ENCODE peak calls at places on chromosome 20, in seven cellular contexts. T is mesendoderm, B is neuronal stem cell, I is H1, Y is trophoblast cell, J is mesenchymal stem cell, V is IMR-90. Q is an unnamed sample.
A peak's percentile ranks its signal among the peaks of the same experiment; 100 is the strongest.

GRCh38 chr20:8670207-8670899 is 398.5 kb upstream of the PLCB4 start:
- DNase-seq in J (no peak), I (no peak), Y (no peak), V (no peak), B (no peak), T (no peak), Q (no peak)

GRCh38 chr20:7703436-7703835 is 236.8 kb downstream of the HAO1 start:
- DNase-seq in B (no peak), Y (no peak), T (no peak), V (no peak), J (no peak), I (no peak), Q (no peak)

GRCh38 chr20:9609892-9610502 is 95.6 kb downstream of the LAMP5 start:
- DNase-seq in Y (peak; percentile 87), T (peak; percentile 77), J (peak; percentile 67), B (peak; percentile 84), I (peak; percentile 31), V (peak; percentile 71), Q (peak; percentile 73)

GRCh38 chr20:37223053-37223452 is 38.6 kb downstream of the GHRH start:
- DNase-seq in Y (peak; percentile 76), J (peak; percentile 97), V (peak; percentile 95), T (peak; percentile 31), B (no peak), I (no peak), Q (no peak)

GRCh38 chr20:58450259-58450658 is 61.2 kb downstream of the VAPB start:
- DNase-seq in I (no peak), Y (no peak), B (no peak), V (peak; percentile 42), J (no peak), T (no peak), Q (no peak)

GRCh38 chr20:40949346-40949745 is 79.3 kb upstream of the TOP1 start:
- DNase-seq in V (no peak), Y (no peak), I (no peak), J (no peak), B (no peak), T (no peak), Q (no peak)

GRCh38 chr20:57996465-57996864 is 232.0 kb downstream of the ANKRD60 start:
- DNase-seq in T (no peak), J (no peak), I (no peak), Y (no peak), V (no peak), B (no peak), Q (no peak)

GRCh38 chr20:37810027-37810426 is 92.9 kb upstream of the VSTM2L start:
- DNase-seq in V (no peak), J (no peak), Y (no peak), I (no peak), B (no peak), T (no peak), Q (no peak)

GRCh38 chr20:35462351-35462750 is 7.0 kb downstream of the CEP250 start:
- DNase-seq in B (no peak), T (no peak), J (no peak), I (no peak), V (no peak), Y (no peak), Q (no peak)

GRCh38 chr20:54255157-54255556 is 47.3 kb downstream of the PFDN4 start:
- DNase-seq in V (peak; percentile 66), T (no peak), J (no peak), B (no peak), Y (no peak), I (no peak), Q (no peak)

GRCh38 chr20:3119044-3119443 is 34.5 kb upstream of the AVP start:
- DNase-seq in V (no peak), Y (no peak), T (no peak), B (no peak), I (no peak), J (no peak), Q (no peak)

GRCh38 chr20:43397147-43397546 is 60.5 kb upstream of the SRSF6 start:
- DNase-seq in Y (no peak), J (no peak), B (no peak), T (no peak), I (no peak), V (no peak), Q (no peak)

DNA sequence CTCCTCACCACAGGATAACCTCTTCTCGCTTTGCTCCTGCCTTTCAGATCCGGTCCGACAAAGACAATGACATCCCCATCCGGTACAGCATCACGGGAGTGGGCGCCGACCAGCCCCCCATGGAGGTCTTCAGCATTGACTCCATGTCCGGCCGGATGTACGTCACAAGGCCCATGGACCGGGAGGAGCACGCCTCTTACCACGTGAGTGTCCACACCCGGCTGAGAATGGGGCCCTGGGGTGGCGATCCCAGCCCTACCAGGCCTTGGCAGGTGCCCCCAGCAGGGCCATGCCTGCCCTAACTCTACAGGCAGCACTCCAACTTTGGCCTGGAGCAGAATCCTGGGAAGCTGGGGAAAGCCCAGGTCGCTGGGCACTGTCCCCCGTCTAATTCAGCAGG is 221.1 kb downstream of the TAF4 start:
- DNase-seq in J (no peak), Y (no peak), B (no peak), T (no peak), V (no peak), I (no peak), Q (no peak)
- H3K4ac ChIP-seq in J (no peak overlapping the region), Y (no peak overlapping the region), B (no peak overlapping the region), T (no peak overlapping the region), V (no peak overlapping the region), I (no peak overlapping the region), Q (no peak overlapping the region)

DNA sequence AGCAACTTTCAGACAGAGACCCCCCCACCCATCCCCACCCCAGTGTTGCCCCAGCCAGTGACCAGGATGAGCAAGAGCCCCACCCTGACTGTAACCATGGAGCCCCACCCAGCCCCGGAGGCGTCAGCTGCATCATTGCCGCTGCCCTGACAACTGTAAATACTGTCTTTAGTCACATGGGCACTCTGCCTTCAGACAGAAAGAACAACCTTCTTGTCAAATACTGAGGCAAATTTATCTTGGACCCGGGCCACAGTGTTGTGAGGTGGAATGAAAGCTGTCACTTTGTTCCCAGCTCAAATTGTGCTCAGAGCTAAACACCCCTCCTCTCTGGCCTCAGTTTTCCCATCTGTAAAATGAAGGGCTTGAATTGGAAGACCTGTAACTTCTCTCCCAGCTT is 23.8 kb downstream of the MOCS3 start:
- DNase-seq in V (peak; percentile 68), J (peak; percentile 81), B (no peak), I (no peak), T (no peak), Y (peak; percentile 68), Q (no peak)
- H3K4ac ChIP-seq in V (peak overlapping the region; percentile 13), J (no peak overlapping the region), B (no peak overlapping the region), I (no peak overlapping the region), T (no peak overlapping the region), Y (no peak overlapping the region), Q (no peak overlapping the region)

GRCh38 chr20:11389188-11389587 is 528.5 kb upstream of the BTBD3 start:
- DNase-seq in I (no peak), Y (peak; percentile 10), J (no peak), B (no peak), T (no peak), V (peak; percentile 28), Q (no peak)
- H3K4ac ChIP-seq in I (no peak overlapping the region), Y (no peak overlapping the region), J (no peak overlapping the region), B (no peak overlapping the region), T (no peak overlapping the region), V (no peak overlapping the region), Q (no peak overlapping the region)

GRCh38 chr20:44894959-44895358 is 9.5 kb downstream of the YWHAB start:
- DNase-seq in B (no peak), Y (no peak), I (no peak), T (no peak), J (no peak), V (no peak), Q (no peak)
- H3K4ac ChIP-seq in B (no peak overlapping the region), Y (peak overlapping the region; percentile 42), I (no peak overlapping the region), T (no peak overlapping the region), J (no peak overlapping the region), V (no peak overlapping the region), Q (no peak overlapping the region)

DNA sequence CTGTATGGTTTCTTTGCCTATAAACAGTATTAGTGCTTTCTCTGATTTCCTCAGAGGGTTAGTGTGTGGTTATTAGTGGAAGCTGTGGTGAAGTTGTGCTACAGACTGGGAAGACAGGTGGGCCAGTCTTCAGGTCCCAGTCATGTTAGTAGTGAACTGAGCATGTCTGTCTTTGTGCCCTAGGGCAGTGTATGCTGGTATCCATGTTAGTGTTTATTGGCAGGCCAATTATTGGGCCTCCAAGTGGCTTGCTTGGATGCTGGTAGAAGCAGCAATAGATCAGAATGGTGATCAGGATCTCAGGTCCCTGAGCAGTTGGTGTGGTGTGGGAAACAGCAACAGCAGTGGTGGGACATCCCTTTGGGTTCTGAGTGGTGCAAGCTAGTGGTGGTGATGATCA is 137.6 kb downstream of the OTOR start:
- DNase-seq in V (no peak), J (no peak), Y (peak; percentile 73), B (no peak), I (no peak), T (no peak), Q (no peak)
- H3K4ac ChIP-seq in V (no peak overlapping the region), J (no peak overlapping the region), Y (no peak overlapping the region), B (no peak overlapping the region), I (no peak overlapping the region), T (no peak overlapping the region), Q (no peak overlapping the region)

GRCh38 chr20:44513871-44514270 is 8.0 kb downstream of the SERINC3 start:
- DNase-seq in T (no peak), J (no peak), V (no peak), I (no peak), Y (no peak), B (no peak), Q (no peak)
- H3K4ac ChIP-seq in T (no peak overlapping the region), J (no peak overlapping the region), V (no peak overlapping the region), I (no peak overlapping the region), Y (no peak overlapping the region), B (no peak overlapping the region), Q (no peak overlapping the region)

GRCh38 chr20:46207031-46207549 is 89.0 kb downstream of the CD40 start:
- DNase-seq in T (no peak), B (no peak), Y (no peak), J (no peak), I (no peak), V (no peak), Q (no peak)

GRCh38 chr20:46209930-46210671 is 92.0 kb downstream of the CD40 start:
- DNase-seq in J (no peak), B (no peak), I (no peak), Y (no peak), T (no peak), V (no peak), Q (no peak)

GRCh38 chr20:46206025-46206424 is 87.9 kb downstream of the CD40 start:
- DNase-seq in V (peak; percentile 28), T (no peak), J (peak; percentile 57), B (no peak), Y (peak; percentile 42), I (no peak), Q (no peak)

GRCh38 chr20:46205349-46205748 is 87.2 kb downstream of the CD40 start:
- DNase-seq in I (no peak), B (no peak), Y (no peak), V (no peak), J (no peak), T (no peak), Q (no peak)

GRCh38 chr20:46207783-46208182 is 89.7 kb downstream of the CD40 start:
- DNase-seq in T (no peak), Y (no peak), J (no peak), V (no peak), I (no peak), B (no peak), Q (no peak)
- H3K4ac ChIP-seq in T (no peak overlapping the region), Y (no peak overlapping the region), J (no peak overlapping the region), V (no peak overlapping the region), I (no peak overlapping the region), B (no peak overlapping the region), Q (no peak overlapping the region)

DNA sequence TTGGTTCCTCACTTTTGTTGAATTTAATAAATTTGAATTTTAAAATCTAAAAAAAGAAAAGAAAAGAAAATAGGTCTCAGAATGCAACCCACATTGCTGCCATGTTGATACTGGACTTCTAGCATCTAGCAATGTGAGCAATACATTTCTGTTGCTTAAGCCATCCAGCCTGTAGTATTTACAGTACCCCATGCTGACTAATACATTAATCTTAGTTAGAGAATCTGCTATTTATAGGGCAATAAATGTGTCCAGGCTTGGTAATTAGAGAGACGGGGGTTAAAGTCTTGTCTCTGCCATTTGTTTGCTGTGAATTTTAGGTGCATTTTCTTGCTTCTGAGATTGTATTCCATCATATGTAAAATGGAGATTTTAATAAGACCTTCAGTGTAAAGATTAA is 471.3 kb downstream of the DHX35 start:
- DNase-seq in B (no peak), Y (no peak), I (no peak), J (no peak), V (no peak), T (no peak), Q (no peak)
- H3K4ac ChIP-seq in B (no peak overlapping the region), Y (no peak overlapping the region), I (no peak overlapping the region), J (no peak overlapping the region), V (no peak overlapping the region), T (no peak overlapping the region), Q (no peak overlapping the region)